ENCODE peak calls at places on chromosomes 12 and 14, in six cellular contexts. C, I, Q, K, R and J are unnamed samples.

GRCh38 chr12:54404061-54405004 is 14.7 kb downstream of the ITGA5 start:
- DNase-seq in C (peak; percentile 31), I (peak; percentile 68), Q (no peak), K (no peak), R (no peak), J (peak; percentile 12)

GRCh38 chr12:116969615-116970575 is 59.1 kb downstream of the FBXW8 start:
- DNase-seq in C (no peak), I (no peak), Q (peak; percentile 28), K (no peak), R (no peak), J (peak; percentile 78)

GRCh38 chr14:59510957-59511356 is 26.6 kb downstream of the JKAMP start:
- DNase-seq in C (no peak), I (no peak), Q (no peak), K (no peak), R (no peak), J (no peak)

GRCh38 chr14:91215381-91215780 is 29.1 kb downstream of the GPR68 start:
- DNase-seq in C (no peak), I (no peak), Q (no peak), K (no peak), R (no peak), J (no peak)

GRCh38 chr14:76975865-76976622 is 52.5 kb downstream of the IRF2BPL start:
- DNase-seq in C (no peak), I (no peak), Q (no peak), K (no peak), R (no peak), J (no peak)

GRCh38 chr12:124026755-124027745 is 54.0 kb downstream of the ZNF664 start:
- DNase-seq in C (no peak), I (no peak), Q (peak; percentile 75), K (no peak), R (no peak), J (no peak)

GRCh38 chr12:32033411-32033810 is 73.2 kb upstream of the BICD1 start:
- DNase-seq in C (no peak), I (no peak), Q (no peak), K (no peak), R (no peak), J (no peak)

GRCh38 chr12:107669946-107670345 is 15.7 kb upstream of the PWP1 start:
- DNase-seq in C (no peak), I (no peak), Q (no peak), K (no peak), R (no peak), J (no peak)

GRCh38 chr14:104357689-104358527 is 219.5 kb downstream of the KIF26A start:
- DNase-seq in C (no peak), I (peak; percentile 10), Q (peak; percentile 7), K (no peak), R (peak; percentile 38), J (peak; percentile 18)

GRCh38 chr12:48930475-48930874 is 5.2 kb upstream of the FKBP11 start:
- DNase-seq in C (no peak), I (no peak), Q (no peak), K (no peak), R (no peak), J (no peak)

GRCh38 chr12:6532927-6533652 is 1.2 kb upstream of the GAPDH start:
- DNase-seq in C (no peak), I (peak; percentile 65), Q (peak; percentile 61), K (no peak), R (peak; percentile 75), J (peak; percentile 83)
- TF ChIP-seq POLR2A in C (peak; percentile 31), I (no peak), Q (peak; percentile 4), K (no peak), R (no peak), J (no peak)

GRCh38 chr12:3218150-3218845 is 141.1 kb downstream of the TSPAN9 start:
- DNase-seq in C (no peak), I (peak; percentile 41), Q (peak; percentile 76), K (no peak), R (peak; percentile 73), J (peak; percentile 88)
- TF ChIP-seq CTCF in C (no peak), I (no peak), Q (no peak), K (no peak), R (no peak), J (no peak)

DNA sequence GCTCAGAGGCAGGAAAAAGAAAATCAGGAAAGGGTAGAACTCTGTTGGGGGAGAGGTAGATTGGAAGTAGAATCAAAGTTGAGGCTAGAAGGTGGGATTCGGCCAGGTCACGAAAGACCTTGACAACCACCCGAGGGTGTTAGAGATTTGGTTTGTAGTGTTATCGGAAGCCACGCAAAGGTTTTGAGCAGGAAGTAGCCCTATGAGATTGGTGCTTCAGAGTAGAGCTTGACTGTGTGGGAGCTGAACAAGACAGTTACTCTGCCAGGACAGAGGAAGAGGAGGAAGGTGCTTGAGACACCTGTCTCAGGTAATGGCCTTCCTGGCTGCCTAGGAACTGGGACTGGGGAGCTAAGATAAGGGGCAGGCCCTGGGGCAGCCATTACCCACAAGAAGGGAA is 73.4 kb downstream of the RIN3 start:
- DNase-seq in C (no peak), I (no peak), Q (no peak), K (no peak), R (no peak), J (no peak)
- H3K4me1 ChIP-seq in C (no peaks in the 10 kb centered on the region), I (peaks cover 7% of the 10 kb centered on the region), Q (no peaks in the 10 kb centered on the region), K (peaks cover 36% of the 10 kb centered on the region), R (no peaks in the 10 kb centered on the region), J (peaks cover 38% of the 10 kb centered on the region)

GRCh38 chr12:2034633-2035420 is 18.0 kb upstream of the CACNA1C start:
- DNase-seq in C (peak; percentile 60), I (peak; percentile 90), Q (peak; percentile 61), K (peak; percentile 34), R (peak; percentile 82), J (peak; percentile 93)
- TF ChIP-seq POLR2A in C (peak; percentile 67), I (no peak), Q (no peak), K (no peak), R (no peak), J (no peak)

GRCh38 chr12:104944252-104944651 is 13.8 kb downstream of the SLC41A2 start:
- DNase-seq in C (no peak), I (no peak), Q (no peak), K (no peak), R (no peak), J (no peak)
- TF ChIP-seq CTCF in C (no peak), I (no peak), Q (no peak), K (no peak), R (no peak), J (no peak)

GRCh38 chr12:40263616-40264409 is 39.0 kb downstream of the LRRK2 start:
- DNase-seq in C (no peak), I (no peak), Q (no peak), K (no peak), R (no peak), J (no peak)
- H3K4me1 ChIP-seq in C (no peaks in the 10 kb centered on the region), I (no peaks in the 10 kb centered on the region), Q (no peaks in the 10 kb centered on the region), K (peaks cover 14% of the 10 kb centered on the region), R (no peaks in the 10 kb centered on the region), J (no peaks in the 10 kb centered on the region)

GRCh38 chr12:68887641-68888040 is 45.3 kb downstream of the CPM start:
- DNase-seq in C (no peak), I (no peak), Q (no peak), K (no peak), R (no peak), J (no peak)
- TF ChIP-seq POLR2A in C (no peak), I (no peak), Q (no peak), K (no peak), R (no peak), J (no peak)

GRCh38 chr12:132562489-132563045 is 47.8 kb downstream of the LRCOL1 start:
- DNase-seq in C (no peak), I (no peak), Q (no peak), K (no peak), R (no peak), J (no peak)

GRCh38 chr12:132560421-132560830 is 50.0 kb downstream of the LRCOL1 start:
- DNase-seq in C (no peak), I (peak; percentile 38), Q (no peak), K (no peak), R (no peak), J (no peak)

GRCh38 chr12:132559652-132560420 is 50.5 kb downstream of the LRCOL1 start:
- DNase-seq in C (peak; percentile 18), I (peak; percentile 49), Q (no peak), K (no peak), R (no peak), J (no peak)

GRCh38 chr12:132561784-132562156 is 48.6 kb downstream of the LRCOL1 start:
- DNase-seq in C (no peak), I (peak; percentile 36), Q (no peak), K (no peak), R (no peak), J (no peak)

GRCh38 chr12:132560831-132561783 is 49.3 kb downstream of the LRCOL1 start:
- DNase-seq in C (peak; percentile 75), I (peak; percentile 54), Q (no peak), K (no peak), R (no peak), J (no peak)
- TF ChIP-seq CTCF in C (peak; percentile 86), I (peak; percentile 51), Q (no peak), K (peak; percentile 75), R (no peak), J (peak; percentile 43)

GRCh38 chr14:95233702-95234241 is 76.4 kb upstream of the DICER1 start:
- DNase-seq in C (no peak), I (no peak), Q (peak; percentile 75), K (no peak), R (no peak), J (peak; percentile 69)
- H3K4me1 ChIP-seq in C (no peaks in the 10 kb centered on the region), I (peaks cover 10% of the 10 kb centered on the region), Q (no peaks in the 10 kb centered on the region), K (peaks cover 69% of the 10 kb centered on the region), R (peaks cover 28% of the 10 kb centered on the region), J (peaks cover 6% of the 10 kb centered on the region)

GRCh38 chr12:7061138-7061537 is 620 bp downstream of the C1S start:
- DNase-seq in C (no peak), I (no peak), Q (no peak), K (no peak), R (no peak), J (no peak)

GRCh38 chr12:7061596-7061995 is 1.1 kb downstream of the C1S start:
- DNase-seq in C (no peak), I (no peak), Q (no peak), K (no peak), R (no peak), J (no peak)

GRCh38 chr12:7058850-7059249 is 1.7 kb upstream of the C1S start:
- DNase-seq in C (no peak), I (no peak), Q (no peak), K (no peak), R (no peak), J (no peak)

GRCh38 chr12:7059780-7060179 is 738 bp upstream of the C1S start:
- DNase-seq in C (no peak), I (no peak), Q (no peak), K (no peak), R (no peak), J (no peak)

DNA sequence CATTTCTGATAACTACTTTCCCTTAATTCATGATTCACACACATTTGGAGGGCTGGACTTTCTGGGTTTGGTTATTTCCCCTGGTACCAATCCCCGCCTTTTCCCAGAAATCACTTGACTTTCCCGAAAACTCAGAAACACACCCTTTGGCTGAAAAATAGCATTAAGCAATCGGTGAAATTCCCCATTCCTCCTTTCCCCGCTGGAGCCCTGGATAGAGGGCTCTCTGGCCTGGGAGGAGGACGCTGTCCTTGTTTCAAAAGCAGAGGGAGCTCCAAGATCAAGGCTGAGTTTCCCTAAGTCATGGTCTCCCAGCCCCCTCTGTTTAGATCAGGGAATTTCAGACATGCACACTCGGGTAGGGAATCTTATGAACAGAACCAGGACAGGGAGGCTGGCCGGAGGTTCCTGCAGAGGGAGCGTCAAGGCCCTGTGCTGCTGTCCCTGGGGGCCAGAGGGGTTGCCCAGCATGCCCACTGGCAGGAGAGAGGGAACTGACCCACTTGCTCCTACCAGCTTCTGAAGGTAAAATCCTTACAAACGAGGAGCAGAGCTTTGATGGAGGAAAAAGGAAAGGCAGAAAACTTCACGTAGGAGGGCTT is at the start of gene C1S:
- DNase-seq in C (no peak), I (peak; percentile 39), Q (peak; percentile 87), K (no peak), R (no peak), J (peak; percentile 70)
- TF ChIP-seq POLR2A in C (no peak), I (peak; percentile 11), Q (peak; percentile 35), K (peak; percentile 64), R (peak; percentile 63), J (no peak)